ENCODE peak calls at places on chromosomes 2 and 18, in five cellular contexts. O is H9, Q is AG09319, Y is cardiac fibroblast, T is PC-3. R is an unnamed sample.

GRCh38 chr2:217279130-217279529 is 419.3 kb upstream of the TNP1 start:
- DNase-seq in O (no peak), Q (no peak), Y (no peak), T (no peak), R (no peak)

GRCh38 chr18:43007365-43007764 is 108.1 kb downstream of the RIT2 start:
- DNase-seq in O (no peak), Q (no peak), Y (no peak), T (no peak), R (no peak)

GRCh38 chr18:23135679-23136325 is 517 bp downstream of the CABLES1 start:
- DNase-seq in O (no peak), Q (no peak), Y (peak), T (peak), R (peak)

GRCh38 chr2:189933911-189934399 is 128.6 kb downstream of the MSTN start:
- DNase-seq in O (no peak), Q (peak), Y (peak), T (peak), R (no peak)

GRCh38 chr2:197904446-197904845 is 100.1 kb downstream of the PLCL1 start:
- DNase-seq in O (no peak), Q (no peak), Y (no peak), T (no peak), R (no peak)

GRCh38 chr2:95269036-95269680 is 5.1 kb upstream of the PROM2 start:
- DNase-seq in O (peak), Q (no peak), Y (no peak), T (no peak), R (peak)

GRCh38 chr2:108947271-108947907 is 41.6 kb downstream of the EDAR start:
- DNase-seq in O (no peak), Q (no peak), Y (no peak), T (no peak), R (no peak)

GRCh38 chr18:26562568-26562967 is 14.2 kb upstream of the KCTD1 start:
- DNase-seq in O (no peak), Q (no peak), Y (no peak), T (no peak), R (no peak)

GRCh38 chr2:121038831-121039230 is 246.2 kb downstream of the TFCP2L1 start:
- DNase-seq in O (peak), Q (no peak), Y (no peak), T (peak), R (no peak)

GRCh38 chr2:60439219-60439974 is 114.1 kb downstream of the BCL11A start:
- DNase-seq in O (peak), Q (no peak), Y (peak), T (no peak), R (peak)

GRCh38 chr2:237479747-237480146 is 7.3 kb upstream of the MLPH start:
- DNase-seq in O (no peak), Q (no peak), Y (peak), T (no peak), R (no peak)

GRCh38 chr2:10331033-10331701 is 28.5 kb downstream of the HPCAL1 start:
- DNase-seq in O (peak), Q (no peak), Y (peak), T (peak), R (peak)

GRCh38 chr2:128317186-128317897 is 1.3 kb downstream of the HS6ST1 start:
- DNase-seq in O (peak), Q (no peak), Y (no peak), T (no peak), R (peak)

GRCh38 chr2:120712180-120712678 is 23.4 kb upstream of the GLI2 start:
- DNase-seq in O (no peak), Q (no peak), Y (no peak), T (no peak), R (no peak)

GRCh38 chr18:35239314-35239713 is 1.5 kb upstream of the ZNF397 start:
- DNase-seq in O (no peak), Q (no peak), Y (no peak), T (no peak), R (no peak)

GRCh38 chr2:19900536-19901200 is 1.1 kb downstream of the TTC32 start:
- DNase-seq in O (no peak), Q (no peak), Y (peak), T (peak), R (no peak)

GRCh38 chr18:44771572-44771956 is 90.9 kb downstream of the SETBP1 start:
- DNase-seq in O (no peak), Q (no peak), Y (no peak), T (no peak), R (no peak)

GRCh38 chr2:144886847-144887246 is 366.9 kb upstream of the ZEB2 start:
- DNase-seq in O (no peak), Q (no peak), Y (peak), T (no peak), R (no peak)

GRCh38 chr2:168999668-169000213 is 31.4 kb downstream of the ABCB11 start:
- DNase-seq in O (no peak), Q (no peak), Y (peak), T (no peak), R (no peak)

GRCh38 chr2:98696167-98696566 is 34.8 kb downstream of the MGAT4A start:
- DNase-seq in O (no peak), Q (no peak), Y (no peak), T (no peak), R (no peak)

GRCh38 chr2:98685930-98686887 is 44.7 kb downstream of the MGAT4A start:
- DNase-seq in O (no peak), Q (no peak), Y (no peak), T (no peak), R (no peak)

GRCh38 chr2:98693477-98693876 is 37.5 kb downstream of the MGAT4A start:
- DNase-seq in O (no peak), Q (no peak), Y (no peak), T (no peak), R (no peak)

GRCh38 chr2:98692090-98692991 is 38.6 kb downstream of the MGAT4A start:
- DNase-seq in O (no peak), Q (no peak), Y (no peak), T (no peak), R (no peak)

DNA sequence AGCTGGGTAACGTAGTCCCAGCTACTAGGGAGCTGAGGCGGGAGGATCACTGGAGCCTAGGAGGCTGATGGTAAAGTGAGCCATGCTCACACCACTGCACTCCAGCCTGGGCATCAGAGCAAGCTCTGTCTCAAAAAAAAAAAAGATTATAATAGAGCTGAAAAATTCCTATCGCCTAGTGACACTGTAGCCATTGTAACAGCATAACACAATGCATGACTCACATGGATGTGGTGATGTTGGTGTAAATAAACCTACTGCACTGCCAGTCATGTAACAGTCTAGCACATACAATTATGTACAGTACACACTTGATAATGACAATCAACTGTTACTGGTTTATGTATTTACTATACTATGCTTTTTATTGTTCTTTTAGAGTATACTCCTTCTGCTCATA is 39.6 kb downstream of the MGAT4A start:
- DNase-seq in O (no peak), Q (no peak), Y (peak), T (peak), R (no peak)
- TF ChIP-seq CTCF in O (no peak), Q (no peak), Y (no peak), T (no peak), R (no peak)

GRCh38 chr2:235583144-235583543 is 89.3 kb downstream of the AGAP1 start:
- DNase-seq in O (no peak), Q (no peak), Y (no peak), T (no peak), R (no peak)

GRCh38 chr2:235591231-235591730 is 97.4 kb downstream of the AGAP1 start:
- DNase-seq in O (no peak), Q (no peak), Y (no peak), T (no peak), R (no peak)

GRCh38 chr2:235584269-235585007 is 90.6 kb downstream of the AGAP1 start:
- DNase-seq in O (no peak), Q (no peak), Y (no peak), T (no peak), R (no peak)

GRCh38 chr2:235588750-235589149 is 94.9 kb downstream of the AGAP1 start:
- DNase-seq in O (no peak), Q (no peak), Y (no peak), T (no peak), R (no peak)

GRCh38 chr2:235587202-235587601 is 93.4 kb downstream of the AGAP1 start:
- DNase-seq in O (no peak), Q (no peak), Y (no peak), T (no peak), R (no peak)
- TF ChIP-seq CTCF in O (no peak), Q (no peak), Y (no peak), T (no peak), R (no peak)

GRCh38 chr2:239979243-239980023 is 45.7 kb downstream of the NDUFA10 start:
- DNase-seq in O (peak), Q (no peak), Y (peak), T (no peak), R (no peak)
- TF ChIP-seq CTCF in O (peak), Q (peak), Y (no peak), T (no peak), R (no peak)

GRCh38 chr2:176072951-176073904 is 10.5 kb downstream of the EVX2 start:
- DNase-seq in O (peak), Q (no peak), Y (no peak), T (no peak), R (no peak)
- TF ChIP-seq CTCF in O (no peak), Q (no peak), Y (no peak), T (no peak), R (no peak)

DNA sequence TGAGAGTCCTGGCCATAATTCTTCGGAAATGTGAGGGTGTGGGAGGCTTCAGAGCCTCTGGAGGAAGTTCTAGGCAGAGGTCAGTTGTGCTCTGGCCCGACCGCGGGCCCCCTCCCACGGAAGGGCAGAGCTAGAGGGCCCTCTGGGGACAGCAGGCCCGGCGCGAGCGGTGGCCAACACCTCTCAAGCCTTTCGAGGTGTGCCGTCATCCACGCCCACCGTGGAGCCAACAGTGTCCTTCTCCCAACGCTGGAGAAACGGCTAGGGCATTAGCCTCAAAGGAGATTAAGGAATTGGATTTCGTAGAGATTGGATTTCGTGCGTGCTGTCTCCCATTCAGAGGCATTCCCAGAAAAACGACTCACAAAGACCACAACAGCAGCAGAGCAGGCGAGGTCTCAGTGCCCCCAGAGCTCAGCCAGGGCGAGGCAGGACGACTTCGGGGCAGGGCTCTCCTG is 2.1 kb upstream of the MTCL1 start:
- DNase-seq in O (no peak), Q (no peak), Y (no peak), T (no peak), R (no peak)
- TF ChIP-seq CTCF in O (no peak), Q (no peak), Y (no peak), T (no peak), R (no peak)